ENCODE peak calls at places on chromosomes 6 and 20, in seven cellular contexts. One of them, this sample, is unnamed.

GRCh38 chr6:129575378-129576118 is 134.4 kb downstream of the ARHGAP18 start:
- DNase-seq in H1: no peak
- DNase-seq in heart left ventricle: no peak
- DNase-seq in ovary: no peak
- DNase-seq in right lobe of liver: no peak
- DNase-seq in uterus: no peak
- DNase-seq in AG09309: peak; percentile 28
- DNase-seq in this sample: no peak

GRCh38 chr6:29708432-29709177 is 14.6 kb upstream of the HLA-F start:
- DNase-seq in AG09309: no peak
- DNase-seq in H1: no peak
- DNase-seq in ovary: no peak
- DNase-seq in heart left ventricle: no peak
- DNase-seq in uterus: no peak
- DNase-seq in right lobe of liver: no peak
- DNase-seq in this sample: no peak

GRCh38 chr6:21804941-21805610 is 211.5 kb downstream of the SOX4 start:
- DNase-seq in heart left ventricle: no peak
- DNase-seq in uterus: no peak
- DNase-seq in ovary: no peak
- DNase-seq in H1: no peak
- DNase-seq in right lobe of liver: no peak
- DNase-seq in AG09309: no peak
- DNase-seq in this sample: no peak

GRCh38 chr6:26432622-26433021 is 7.7 kb upstream of the BTN3A3 start:
- DNase-seq in AG09309: no peak
- DNase-seq in ovary: no peak
- DNase-seq in heart left ventricle: no peak
- DNase-seq in H1: no peak
- DNase-seq in uterus: no peak
- DNase-seq in right lobe of liver: no peak
- DNase-seq in this sample: no peak

GRCh38 chr6:12538881-12539357 is 177.6 kb upstream of the PHACTR1 start:
- DNase-seq in heart left ventricle: peak; percentile 28
- DNase-seq in AG09309: no peak
- DNase-seq in ovary: peak; percentile 49
- DNase-seq in uterus: peak; percentile 39
- DNase-seq in right lobe of liver: peak; percentile 88
- DNase-seq in H1: no peak
- DNase-seq in this sample: no peak

GRCh38 chr6:52555531-52556228 is 21.2 kb downstream of the TRAM2 start:
- DNase-seq in AG09309: no peak
- DNase-seq in heart left ventricle: no peak
- DNase-seq in right lobe of liver: no peak
- DNase-seq in H1: no peak
- DNase-seq in uterus: no peak
- DNase-seq in ovary: no peak
- DNase-seq in this sample: no peak

GRCh38 chr20:56411759-56412472 is at the start of gene CASS4:
- DNase-seq in ovary: peak; percentile 70
- DNase-seq in H1: no peak
- DNase-seq in uterus: no peak
- DNase-seq in heart left ventricle: peak; percentile 30
- DNase-seq in right lobe of liver: no peak
- DNase-seq in AG09309: no peak
- DNase-seq in this sample: no peak

GRCh38 chr20:7362601-7363000 is 577.7 kb downstream of the HAO1 start:
- DNase-seq in right lobe of liver: no peak
- DNase-seq in uterus: no peak
- DNase-seq in ovary: no peak
- DNase-seq in heart left ventricle: no peak
- DNase-seq in H1: no peak
- DNase-seq in AG09309: no peak
- DNase-seq in this sample: no peak

GRCh38 chr6:104688283-104688969 is 171.3 kb downstream of the HACE1 start:
- DNase-seq in right lobe of liver: no peak
- DNase-seq in H1: no peak
- DNase-seq in AG09309: no peak
- DNase-seq in uterus: no peak
- DNase-seq in heart left ventricle: no peak
- DNase-seq in ovary: no peak
- DNase-seq in this sample: no peak

GRCh38 chr6:28657756-28658465 is 132.2 kb downstream of the GPX5 start:
- DNase-seq in AG09309: no peak
- DNase-seq in right lobe of liver: peak; percentile 35
- DNase-seq in heart left ventricle: no peak
- DNase-seq in uterus: peak; percentile 62
- DNase-seq in ovary: peak; percentile 77
- DNase-seq in H1: no peak
- DNase-seq in this sample: no peak

GRCh38 chr6:148021135-148021534 is 321.5 kb upstream of the SASH1 start:
- DNase-seq in ovary: no peak
- DNase-seq in right lobe of liver: no peak
- DNase-seq in uterus: no peak
- DNase-seq in heart left ventricle: no peak
- DNase-seq in AG09309: no peak
- DNase-seq in H1: no peak
- DNase-seq in this sample: no peak

GRCh38 chr6:33192671-33193602 is 670 bp upstream of the COL11A2 start:
- DNase-seq in uterus: no peak
- DNase-seq in heart left ventricle: peak; percentile 49
- DNase-seq in ovary: no peak
- DNase-seq in AG09309: no peak
- DNase-seq in right lobe of liver: peak; percentile 41
- DNase-seq in H1: no peak
- DNase-seq in this sample: no peak

GRCh38 chr6:4319992-4320683 is 184.8 kb upstream of the ECI2 start:
- DNase-seq in heart left ventricle: no peak
- DNase-seq in H1: no peak
- DNase-seq in right lobe of liver: no peak
- DNase-seq in ovary: no peak
- DNase-seq in AG09309: no peak
- DNase-seq in uterus: peak; percentile 35
- DNase-seq in this sample: no peak

GRCh38 chr20:4697874-4698221 is 23.9 kb upstream of the PRND start:
- DNase-seq in H1: no peak
- DNase-seq in right lobe of liver: no peak
- DNase-seq in AG09309: no peak
- DNase-seq in uterus: no peak
- DNase-seq in heart left ventricle: no peak
- DNase-seq in ovary: no peak
- DNase-seq in this sample: no peak

GRCh38 chr20:46764068-46764467 is 54.6 kb downstream of the SLC2A10 start:
- DNase-seq in H1: no peak
- DNase-seq in AG09309: no peak
- DNase-seq in uterus: no peak
- DNase-seq in right lobe of liver: no peak
- DNase-seq in ovary: no peak
- DNase-seq in heart left ventricle: no peak
- DNase-seq in this sample: no peak

GRCh38 chr6:132354517-132355167 is 46.6 kb downstream of the MOXD1 start:
- DNase-seq in H1: no peak
- DNase-seq in ovary: peak; percentile 18
- DNase-seq in AG09309: no peak
- DNase-seq in right lobe of liver: no peak
- DNase-seq in uterus: no peak
- DNase-seq in heart left ventricle: no peak
- DNase-seq in this sample: no peak

GRCh38 chr6:152223622-152224021 is 413.5 kb downstream of the SYNE1 start:
- DNase-seq in AG09309: no peak
- DNase-seq in H1: no peak
- DNase-seq in heart left ventricle: no peak
- DNase-seq in uterus: no peak
- DNase-seq in right lobe of liver: no peak
- DNase-seq in ovary: no peak
- DNase-seq in this sample: no peak

GRCh38 chr6:14079433-14079832 is 38.1 kb upstream of the CD83 start:
- DNase-seq in uterus: no peak
- DNase-seq in AG09309: no peak
- DNase-seq in right lobe of liver: no peak
- DNase-seq in H1: no peak
- DNase-seq in ovary: no peak
- DNase-seq in heart left ventricle: no peak
- DNase-seq in this sample: no peak

GRCh38 chr6:105324386-105325000 is 78.4 kb downstream of the PREP start:
- DNase-seq in AG09309: no peak
- DNase-seq in ovary: no peak
- DNase-seq in heart left ventricle: no peak
- DNase-seq in uterus: no peak
- DNase-seq in right lobe of liver: no peak
- DNase-seq in H1: no peak
- DNase-seq in this sample: no peak

GRCh38 chr20:25399038-25399430 is 8.4 kb upstream of the ABHD12 start:
- DNase-seq in right lobe of liver: no peak
- DNase-seq in uterus: peak; percentile 41
- DNase-seq in ovary: peak; percentile 46
- DNase-seq in heart left ventricle: no peak
- DNase-seq in H1: no peak
- DNase-seq in AG09309: peak; percentile 55
- DNase-seq in this sample: no peak

GRCh38 chr20:60428651-60429050 is 470.4 kb downstream of the CDH26 start:
- DNase-seq in uterus: no peak
- DNase-seq in right lobe of liver: no peak
- DNase-seq in ovary: no peak
- DNase-seq in heart left ventricle: no peak
- DNase-seq in H1: no peak
- DNase-seq in AG09309: no peak
- DNase-seq in this sample: no peak

GRCh38 chr6:72999995-73000394 is 225.3 kb downstream of the KHDC1L start:
- DNase-seq in heart left ventricle: no peak
- DNase-seq in right lobe of liver: no peak
- DNase-seq in ovary: no peak
- DNase-seq in H1: no peak
- DNase-seq in AG09309: no peak
- DNase-seq in uterus: no peak
- DNase-seq in this sample: no peak

GRCh38 chr6:162369091-162369490 is 358.5 kb downstream of the PRKN start:
- DNase-seq in right lobe of liver: no peak
- DNase-seq in uterus: no peak
- DNase-seq in H1: no peak
- DNase-seq in AG09309: no peak
- DNase-seq in ovary: no peak
- DNase-seq in heart left ventricle: no peak
- DNase-seq in this sample: no peak

GRCh38 chr20:46093531-46093930 is 3.8 kb upstream of the NCOA5 start:
- DNase-seq in AG09309: no peak
- DNase-seq in ovary: no peak
- DNase-seq in uterus: no peak
- DNase-seq in right lobe of liver: no peak
- DNase-seq in H1: no peak
- DNase-seq in heart left ventricle: no peak
- DNase-seq in this sample: no peak

DNA sequence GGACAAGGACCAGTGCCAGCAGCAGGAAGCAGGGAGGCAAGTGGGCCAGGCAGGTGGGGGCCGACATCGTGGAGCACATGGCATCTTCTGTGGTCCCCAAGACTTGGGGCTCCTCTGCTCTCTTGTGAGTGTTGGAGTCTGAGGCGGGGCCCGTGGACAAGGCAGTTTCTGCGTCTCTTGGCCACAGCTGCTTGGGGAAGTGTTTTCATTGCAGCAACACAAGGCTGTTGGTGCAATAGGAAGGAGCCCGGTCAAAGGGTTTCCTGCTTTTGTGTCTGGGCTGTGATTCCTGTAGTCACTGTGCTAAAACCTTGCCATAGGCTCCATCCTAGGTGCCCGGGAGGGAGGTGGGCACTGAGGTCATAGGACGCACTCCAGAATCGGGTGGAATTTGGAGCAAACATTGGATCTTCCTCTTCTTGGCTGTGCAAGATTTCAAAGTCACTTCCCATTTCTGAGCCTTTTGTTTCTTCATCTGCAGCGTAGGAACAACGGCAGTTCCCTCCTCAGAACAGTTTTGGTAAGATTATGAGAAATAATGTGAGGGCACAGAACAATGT is at the start of gene SIRPB2:
- DNase-seq in ovary: no peak
- DNase-seq in heart left ventricle: peak; percentile 53
- DNase-seq in uterus: peak; percentile 42
- DNase-seq in H1: no peak
- DNase-seq in right lobe of liver: peak; percentile 52
- DNase-seq in AG09309: no peak
- DNase-seq in this sample: peak; percentile 18
- H3K4me3 ChIP-seq in ovary: no peak within 1 kb of the TSS
- H3K4me3 ChIP-seq in heart left ventricle: peak within 1 kb of the TSS; percentile 9
- H3K4me3 ChIP-seq in uterus: no peak within 1 kb of the TSS
- H3K4me3 ChIP-seq in H1: no peak within 1 kb of the TSS
- H3K4me3 ChIP-seq in right lobe of liver: no peak within 1 kb of the TSS
- H3K4me3 ChIP-seq in AG09309: no peak within 1 kb of the TSS
- H3K4me3 ChIP-seq in this sample: no peak within 1 kb of the TSS

DNA sequence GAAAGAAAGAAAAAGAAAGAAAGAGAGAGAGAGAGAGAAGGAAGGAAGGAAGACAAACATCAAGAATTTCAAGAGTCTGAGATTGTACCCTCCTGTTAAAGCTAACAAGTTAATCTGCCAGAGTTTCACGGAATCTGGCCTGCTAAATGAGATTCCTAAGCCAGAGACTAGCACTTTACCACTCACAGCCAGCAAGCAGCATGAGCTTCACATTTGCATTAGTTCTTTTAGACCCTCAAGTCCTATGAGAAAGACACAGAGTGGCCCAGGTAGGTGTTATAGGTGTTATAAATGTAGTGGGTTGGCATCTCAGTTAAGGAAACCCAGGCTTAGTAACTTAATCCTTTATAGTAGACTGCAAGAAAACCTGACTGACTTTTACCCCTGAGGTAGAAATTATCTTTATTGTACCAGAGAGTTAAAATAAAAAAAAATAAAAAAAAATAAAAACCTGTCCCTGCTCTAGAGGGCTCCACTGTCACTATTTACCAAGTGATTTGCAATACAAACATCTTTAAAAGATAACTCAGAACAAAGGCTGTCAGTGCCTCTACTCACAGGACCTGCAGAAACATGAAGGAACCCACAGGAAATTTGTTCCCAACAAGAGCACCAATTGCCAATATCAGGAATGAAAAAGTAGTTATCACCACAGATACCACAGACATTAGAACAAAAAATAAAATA is 9.7 kb upstream of the IBTK start:
- DNase-seq in right lobe of liver: no peak
- DNase-seq in AG09309: no peak
- DNase-seq in uterus: no peak
- DNase-seq in ovary: no peak
- DNase-seq in H1: no peak
- DNase-seq in heart left ventricle: no peak
- DNase-seq in this sample: no peak
- TF ChIP-seq CTCF in right lobe of liver: no peak
- TF ChIP-seq CTCF in AG09309: peak; percentile 19
- TF ChIP-seq CTCF in uterus: no peak
- TF ChIP-seq CTCF in ovary: no peak
- TF ChIP-seq CTCF in H1: no peak
- TF ChIP-seq CTCF in heart left ventricle: no peak
- TF ChIP-seq CTCF in this sample: no peak

GRCh38 chr20:36408219-36408618 is 102.1 kb downstream of the DLGAP4 start:
- DNase-seq in ovary: no peak
- DNase-seq in heart left ventricle: no peak
- DNase-seq in right lobe of liver: peak; percentile 45
- DNase-seq in uterus: no peak
- DNase-seq in AG09309: no peak
- DNase-seq in H1: no peak
- DNase-seq in this sample: no peak
- H3K4me3 ChIP-seq in ovary: no peak overlapping the region
- H3K4me3 ChIP-seq in heart left ventricle: no peak overlapping the region
- H3K4me3 ChIP-seq in right lobe of liver: no peak overlapping the region
- H3K4me3 ChIP-seq in uterus: no peak overlapping the region
- H3K4me3 ChIP-seq in AG09309: no peak overlapping the region
- H3K4me3 ChIP-seq in H1: no peak overlapping the region
- H3K4me3 ChIP-seq in this sample: no peak overlapping the region

GRCh38 chr6:169158750-169159149 is 94.9 kb downstream of the THBS2 start:
- DNase-seq in H1: no peak
- DNase-seq in uterus: no peak
- DNase-seq in ovary: no peak
- DNase-seq in right lobe of liver: no peak
- DNase-seq in heart left ventricle: no peak
- DNase-seq in AG09309: no peak
- DNase-seq in this sample: no peak
- TF ChIP-seq CTCF in H1: no peak
- TF ChIP-seq CTCF in uterus: no peak
- TF ChIP-seq CTCF in ovary: no peak
- TF ChIP-seq CTCF in right lobe of liver: no peak
- TF ChIP-seq CTCF in heart left ventricle: no peak
- TF ChIP-seq CTCF in AG09309: peak; percentile 24
- TF ChIP-seq CTCF in this sample: no peak